ENCODE peak calls at places on chromosomes 5 and 9, in four cellular contexts. Q, I, S and O are unnamed samples.
A peak's percentile ranks its signal among the peaks of the same experiment; 100 is the strongest.

GRCh38 chr5:5316333-5316732 is 106.1 kb upstream of the ICE1 start:
- DNase-seq in S (no peak), Q (no peak), I (no peak), O (no peak)

GRCh38 chr5:35172526-35172925 is 57.8 kb downstream of the PRLR start:
- DNase-seq in S (no peak), I (no peak), Q (no peak), O (no peak)

GRCh38 chr5:56211298-56211865 is 21.7 kb downstream of the ANKRD55 start:
- DNase-seq in Q (no peak), S (no peak), I (no peak), O (no peak)

GRCh38 chr5:58085800-58086199 is 374.1 kb downstream of the PLK2 start:
- DNase-seq in S (no peak), Q (no peak), I (no peak), O (no peak)

GRCh38 chr9:557601-558201 is 283.8 kb upstream of the DMRT1 start:
- DNase-seq in S (no peak), Q (no peak), I (no peak), O (no peak)

GRCh38 chr5:9545959-9546851 is at the start of gene SEMA5A:
- DNase-seq in I (no peak), Q (no peak), S (peak; percentile 85), O (peak; percentile 18)

GRCh38 chr9:107309271-107309670 is 26.2 kb downstream of the RAD23B start:
- DNase-seq in Q (peak; percentile 25), I (no peak), S (no peak), O (no peak)

GRCh38 chr5:40655138-40655537 is 24.6 kb upstream of the PTGER4 start:
- DNase-seq in I (no peak), S (no peak), Q (no peak), O (no peak)

GRCh38 chr9:89457376-89457855 is 40.5 kb downstream of the SEMA4D start:
- DNase-seq in S (no peak), I (no peak), Q (no peak), O (no peak)

GRCh38 chr5:170892201-170892600 is 30.4 kb downstream of the RANBP17 start:
- DNase-seq in I (no peak), Q (no peak), S (no peak), O (no peak)

GRCh38 chr9:88798476-88798875 is 192.8 kb upstream of the S1PR3 start:
- DNase-seq in S (no peak), I (no peak), Q (no peak), O (no peak)

GRCh38 chr9:35110327-35110758 is 5.3 kb downstream of the ATOSB start:
- DNase-seq in I (no peak), S (no peak), Q (no peak), O (no peak)

GRCh38 chr5:136018814-136019777 is 9.7 kb upstream of the TGFBI start:
- DNase-seq in I (no peak), Q (no peak), S (no peak), O (no peak)

GRCh38 chr5:51471642-51472041 is 88.4 kb downstream of the ISL1 start:
- DNase-seq in I (no peak), S (no peak), Q (no peak), O (no peak)

GRCh38 chr5:155049569-155050383 is 36.2 kb downstream of the KIF4B start:
- DNase-seq in S (no peak), I (no peak), Q (no peak), O (no peak)

GRCh38 chr5:77129386-77129785 is 42.3 kb upstream of the ZBED3 start:
- DNase-seq in I (no peak), Q (no peak), S (no peak), O (no peak)

GRCh38 chr5:145903113-145903512 is 30.3 kb upstream of the GRXCR2 start:
- DNase-seq in S (peak; percentile 33), I (no peak), Q (no peak), O (no peak)

GRCh38 chr5:38249286-38249685 is 9.1 kb upstream of the EGFLAM start:
- DNase-seq in S (no peak), I (no peak), Q (no peak), O (no peak)

GRCh38 chr9:75873707-75874106 is 16.8 kb upstream of the PCSK5 start:
- DNase-seq in Q (no peak), S (no peak), I (peak; percentile 41), O (no peak)

GRCh38 chr5:111584651-111585050 is 72.3 kb upstream of the STARD4 start:
- DNase-seq in I (peak; percentile 2), S (no peak), Q (no peak), O (no peak)

GRCh38 chr9:101050650-101051049 is 22.1 kb downstream of the PLPPR1 start:
- DNase-seq in S (no peak), Q (no peak), I (no peak), O (no peak)

GRCh38 chr9:125820100-125820804 is 73.1 kb downstream of the PBX3 start:
- DNase-seq in S (no peak), Q (no peak), I (no peak), O (no peak)

GRCh38 chr5:136079195-136079985 is 50.6 kb downstream of the TGFBI start:
- DNase-seq in I (no peak), Q (no peak), S (no peak), O (peak; percentile 18)

GRCh38 chr9:131841765-131842318 is 102.0 kb upstream of the RAPGEF1 start:
- DNase-seq in Q (no peak), I (no peak), S (no peak), O (no peak)

GRCh38 chr5:154937718-154938466 is at the start of gene GEMIN5:
- DNase-seq in Q (peak; percentile 54), I (peak; percentile 84), S (peak; percentile 92), O (peak; percentile 83)

GRCh38 chr9:89476546-89476945 is 21.4 kb downstream of the SEMA4D start:
- DNase-seq in Q (no peak), I (no peak), S (no peak), O (no peak)

GRCh38 chr9:131407717-131408195 is 13.9 kb downstream of the PRRC2B start:
- DNase-seq in I (peak; percentile 77), S (peak; percentile 43), Q (no peak), O (no peak)

GRCh38 chr9:86405086-86405491 is 50.9 kb upstream of the TUT7 start:
- DNase-seq in Q (no peak), S (no peak), I (no peak), O (no peak)

GRCh38 chr9:86406366-86406765 is 52.2 kb upstream of the TUT7 start:
- DNase-seq in Q (no peak), S (no peak), I (no peak), O (no peak)

GRCh38 chr9:86405926-86406325 is 51.7 kb upstream of the TUT7 start:
- DNase-seq in S (no peak), Q (no peak), I (no peak), O (no peak)

GRCh38 chr9:86408121-86408520 is 53.9 kb upstream of the TUT7 start:
- DNase-seq in I (no peak), Q (no peak), S (no peak), O (no peak)

GRCh38 chr9:86407022-86407421 is 52.8 kb upstream of the TUT7 start:
- DNase-seq in Q (no peak), S (no peak), I (no peak), O (no peak)
- TF ChIP-seq SPI1 in Q (no peak), S (no peak), I (no peak), O (no peak)

DNA sequence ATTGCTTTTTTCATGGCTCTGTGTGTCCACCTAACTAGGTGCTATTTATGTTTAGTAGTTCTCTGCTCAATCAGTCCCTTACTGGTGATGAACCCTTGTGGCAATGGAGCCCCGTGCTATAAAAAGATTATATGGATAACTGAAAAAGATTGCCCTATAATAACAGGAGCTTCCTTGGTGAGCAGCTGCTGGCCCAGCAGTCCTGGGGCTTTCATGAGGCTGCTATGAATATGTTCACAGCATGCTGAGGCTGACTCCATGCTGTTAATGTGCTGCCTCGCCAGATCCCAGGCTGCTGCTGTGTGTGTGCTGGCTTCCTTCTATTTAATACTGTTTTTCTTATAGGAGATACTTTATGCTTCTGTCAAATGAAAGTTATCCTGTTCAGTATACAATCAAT is 357.5 kb downstream of the TAF11L14 start:
- DNase-seq in S (no peak), Q (no peak), I (no peak), O (no peak)
- TF ChIP-seq SPI1 in S (no peak), Q (no peak), I (no peak), O (no peak)

DNA sequence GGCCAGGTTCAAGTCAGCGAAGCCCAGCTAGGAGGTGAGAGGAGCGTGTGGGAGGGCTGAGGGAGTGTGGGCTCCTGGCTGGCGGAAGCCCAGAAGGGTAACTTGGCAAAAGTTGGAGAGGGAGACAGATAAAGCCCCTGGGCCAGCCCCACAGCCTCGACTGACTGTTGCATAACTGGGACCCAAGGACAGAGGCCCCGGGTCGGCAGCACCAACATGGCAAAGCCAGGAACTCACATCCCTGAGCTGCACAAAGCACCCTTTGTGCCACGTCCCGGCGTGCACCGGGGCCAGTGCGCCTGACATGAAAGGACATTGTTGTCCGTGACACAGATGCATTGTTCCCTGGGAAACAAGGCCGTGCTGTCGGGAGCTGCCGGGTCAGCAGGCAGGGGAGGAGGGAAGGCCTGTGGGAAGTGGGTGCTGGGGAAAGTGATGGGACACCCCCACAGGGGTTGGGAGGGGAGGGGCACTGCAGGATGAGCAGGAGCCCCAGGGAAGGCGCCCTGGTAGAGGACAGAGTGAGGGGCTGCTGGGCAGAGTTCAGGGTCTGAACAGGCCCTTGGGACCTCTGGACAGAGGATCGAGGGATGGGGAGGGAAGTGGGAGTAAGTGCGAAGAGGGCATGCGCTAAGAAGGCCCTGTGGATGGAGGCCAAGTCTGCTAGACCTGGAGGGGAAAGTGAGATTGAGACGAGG is 13.0 kb upstream of the DPM2 start:
- DNase-seq in S (no peak), I (no peak), Q (no peak), O (no peak)
- TF ChIP-seq SPI1 in S (no peak), I (no peak), Q (no peak), O (no peak)

GRCh38 chr9:109771084-109771483 is 8.9 kb upstream of the PALM2AKAP2 start:
- DNase-seq in Q (no peak), S (no peak), I (no peak), O (no peak)
- TF ChIP-seq SPI1 in Q (no peak), S (no peak), I (no peak), O (no peak)